ENCODE peak calls at places on chromosomes 11 and 22, in seven cellular contexts. V is HuH-7; R is posterior cingulate gyrus; W is occipital lobe; C is lung; K is effector CD8-positive, alpha-beta T cell; U is aorta. D is an unnamed sample.

GRCh38 chr22:36329217-36330078 is 58.3 kb downstream of the MYH9 start:
- DNase-seq in R (no peak), U (peak; percentile 92), K (peak; percentile 48), V (no peak), W (peak; percentile 52), C (peak; percentile 64), D (peak; percentile 43)

GRCh38 chr11:103714246-103714645 is 322.2 kb upstream of the DDI1 start:
- DNase-seq in V (no peak), U (no peak), R (no peak), C (no peak), K (no peak), W (no peak), D (no peak)

GRCh38 chr11:22734628-22735345 is 68.4 kb downstream of the GAS2 start:
- DNase-seq in K (no peak), U (no peak), C (no peak), R (no peak), V (no peak), W (no peak), D (no peak)

GRCh38 chr11:94774345-94774744 is 6.2 kb downstream of the AMOTL1 start:
- DNase-seq in K (no peak), R (no peak), W (no peak), V (no peak), U (no peak), C (no peak), D (no peak)

GRCh38 chr11:77182542-77183420 is 54.7 kb downstream of the MYO7A start:
- DNase-seq in U (no peak), W (no peak), C (no peak), V (no peak), K (no peak), R (no peak), D (no peak)

GRCh38 chr11:62854013-62854824 is 14.8 kb upstream of the WDR74 start:
- DNase-seq in K (no peak), W (no peak), U (no peak), V (no peak), R (no peak), C (no peak), D (no peak)

GRCh38 chr22:31628969-31629723 is 32.9 kb downstream of the PISD start:
- DNase-seq in W (no peak), V (no peak), C (no peak), U (no peak), R (no peak), K (no peak), D (no peak)

GRCh38 chr11:22491826-22492225 is 133.8 kb downstream of the FANCF start:
- DNase-seq in W (no peak), R (no peak), V (no peak), U (no peak), C (no peak), K (no peak), D (no peak)

GRCh38 chr11:47314992-47315391 is 37.5 kb downstream of the MYBPC3 start:
- DNase-seq in K (no peak), U (no peak), C (no peak), R (no peak), V (no peak), W (no peak), D (no peak)

GRCh38 chr22:46390105-46390651 is 54.7 kb downstream of the TRMU start:
- DNase-seq in U (no peak), K (no peak), V (no peak), W (no peak), C (no peak), R (no peak), D (no peak)

GRCh38 chr11:1837171-1838076 is 1.4 kb upstream of the TNNI2 start:
- DNase-seq in U (peak; percentile 81), V (peak; percentile 90), K (peak; percentile 78), R (peak; percentile 49), W (no peak), C (no peak), D (peak; percentile 70)

GRCh38 chr22:48318575-48319320 is 1508.9 kb downstream of the BRD1 start:
- DNase-seq in W (no peak), C (no peak), R (peak; percentile 4), U (no peak), K (no peak), V (no peak), D (no peak)

GRCh38 chr22:24875862-24876506 is 70.0 kb downstream of the SGSM1 start:
- DNase-seq in U (no peak), V (peak; percentile 51), R (no peak), C (no peak), K (no peak), W (no peak), D (peak; percentile 12)

GRCh38 chr11:123408619-123409455 is 21.2 kb upstream of the GRAMD1B start:
- DNase-seq in U (no peak), R (no peak), W (no peak), K (no peak), C (no peak), V (no peak), D (no peak)

GRCh38 chr22:48428556-48429371 is 1398.9 kb downstream of the BRD1 start:
- DNase-seq in C (no peak), W (no peak), K (no peak), U (no peak), V (no peak), R (no peak), D (no peak)

GRCh38 chr11:96098511-96099241 is 174.8 kb upstream of the MTMR2 start:
- DNase-seq in K (no peak), U (no peak), V (peak; percentile 28), W (no peak), R (no peak), C (no peak), D (no peak)

GRCh38 chr22:37179622-37180420 is 8.2 kb downstream of the C1QTNF6 start:
- DNase-seq in C (no peak), W (no peak), U (peak; percentile 43), V (no peak), K (no peak), R (no peak), D (peak; percentile 24)

GRCh38 chr22:23279781-23280180 is 99.5 kb downstream of the BCR start:
- DNase-seq in R (no peak), U (no peak), K (no peak), W (no peak), V (no peak), C (no peak), D (no peak)

GRCh38 chr11:85772700-85773099 is 38.2 kb downstream of the SYTL2 start:
- DNase-seq in R (no peak), V (no peak), C (no peak), W (no peak), K (no peak), U (no peak), D (no peak)